ENCODE peak calls at places on chromosomes 6 and 20, in five cellular contexts. H is brain microvascular endothelial cell, N is RWPE1, G is heart right ventricle, K is Peyer's patch. V is an unnamed sample.

GRCh38 chr20:43731927-43732326 is 5.1 kb upstream of the GTSF1L start:
- DNase-seq in N (no peak), G (no peak), K (no peak), H (no peak), V (no peak)

GRCh38 chr20:14919473-14920157 is 582.2 kb upstream of the FLRT3 start:
- DNase-seq in N (peak; percentile 76), K (peak; percentile 46), G (no peak), H (no peak), V (no peak)

GRCh38 chr20:53080969-53081871 is 109.1 kb downstream of the TSHZ2 start:
- DNase-seq in K (no peak), H (no peak), G (no peak), N (peak; percentile 86), V (no peak)

GRCh38 chr20:29750268-29750899 is 1507.1 kb upstream of the DEFB115 start:
- DNase-seq in H (no peak), N (no peak), K (no peak), G (no peak), V (no peak)

GRCh38 chr6:31948753-31949413 is 3.0 kb downstream of the CFB start:
- DNase-seq in K (no peak), N (peak; percentile 22), G (no peak), H (peak; percentile 30), V (no peak)

GRCh38 chr6:37624606-37625574 is 72.8 kb downstream of the MDGA1 start:
- DNase-seq in K (peak; percentile 76), G (peak; percentile 64), H (no peak), N (peak; percentile 72), V (peak; percentile 45)

GRCh38 chr20:23061713-23062561 is 12.5 kb upstream of the THBD start:
- DNase-seq in K (peak; percentile 52), G (peak; percentile 44), N (peak; percentile 52), H (peak; percentile 85), V (no peak)

GRCh38 chr6:40474937-40475336 is 112.2 kb downstream of the LRFN2 start:
- DNase-seq in K (no peak), N (no peak), G (no peak), H (no peak), V (no peak)

GRCh38 chr6:51339108-51339507 is 520.4 kb downstream of the TFAP2B start:
- DNase-seq in G (no peak), K (no peak), N (no peak), H (no peak), V (no peak)

GRCh38 chr6:80333342-80333741 is 226.9 kb downstream of the BCKDHB start:
- DNase-seq in H (no peak), N (no peak), G (no peak), K (no peak), V (no peak)

GRCh38 chr20:2234788-2235187 is 61.0 kb upstream of the TGM3 start:
- DNase-seq in H (no peak), G (no peak), K (no peak), N (no peak), V (no peak)

GRCh38 chr20:52191132-52191435 is 495 bp downstream of the ZFP64 start:
- DNase-seq in K (no peak), H (no peak), G (no peak), N (peak; percentile 68), V (no peak)

GRCh38 chr6:93403390-93403789 is 16.0 kb downstream of the EPHA7 start:
- DNase-seq in G (no peak), H (no peak), K (no peak), N (no peak), V (no peak)

GRCh38 chr6:14288910-14289309 is 171.3 kb downstream of the CD83 start:
- DNase-seq in N (no peak), H (no peak), K (no peak), G (no peak), V (no peak)

GRCh38 chr6:89454300-89454699 is 21.3 kb downstream of the ANKRD6 start:
- DNase-seq in G (no peak), N (no peak), K (no peak), H (no peak), V (no peak)

GRCh38 chr6:158255974-158256601 is 56.2 kb upstream of the TULP4 start:
- DNase-seq in K (no peak), H (no peak), N (no peak), G (no peak), V (no peak)

GRCh38 chr6:13795041-13795748 is 19.2 kb downstream of the MCUR1 start:
- DNase-seq in N (peak; percentile 68), K (peak; percentile 93), H (peak; percentile 89), G (peak; percentile 72), V (peak; percentile 57)

GRCh38 chr6:166375013-166375412 is 7.7 kb downstream of the MPC1 start:
- DNase-seq in H (no peak), K (no peak), N (no peak), G (no peak), V (no peak)

GRCh38 chr6:41571066-41571780 is 25.0 kb downstream of the FOXP4 start:
- DNase-seq in K (no peak), G (no peak), N (no peak), H (no peak), V (no peak)

GRCh38 chr6:159915397-159915796 is 24.6 kb downstream of the MAS1 start:
- DNase-seq in K (no peak), G (no peak), N (peak; percentile 57), H (no peak), V (no peak)

GRCh38 chr6:358432-358831 is 33.1 kb upstream of the IRF4 start:
- DNase-seq in K (no peak), G (no peak), H (no peak), N (no peak), V (no peak)

GRCh38 chr6:56862415-56863175 is 92.3 kb upstream of the BEND6 start:
- DNase-seq in H (no peak), N (no peak), G (no peak), K (no peak), V (no peak)

GRCh38 chr20:641516-641913 is 11.5 kb downstream of the SRXN1 start:
- DNase-seq in G (no peak), N (no peak), H (no peak), K (no peak), V (no peak)

GRCh38 chr6:19413323-19413722 is 423.8 kb upstream of the ID4 start:
- DNase-seq in K (no peak), H (peak; percentile 28), N (peak; percentile 46), G (no peak), V (no peak)

GRCh38 chr20:57136734-57137133 is 129.7 kb downstream of the BMP7 start:
- DNase-seq in N (no peak), H (no peak), G (no peak), K (no peak), V (no peak)

GRCh38 chr20:63896136-63896890 is 1.4 kb downstream of the DNAJC5 start:
- DNase-seq in N (peak; percentile 63), G (peak; percentile 48), K (peak; percentile 83), H (no peak), V (peak; percentile 41)

GRCh38 chr6:44976677-44977405 is 351.3 kb upstream of the RUNX2 start:
- DNase-seq in K (no peak), H (no peak), G (no peak), N (no peak), V (no peak)

GRCh38 chr6:20182069-20182468 is 30.2 kb downstream of the MBOAT1 start:
- DNase-seq in G (no peak), K (no peak), H (no peak), N (no peak), V (no peak)

DNA sequence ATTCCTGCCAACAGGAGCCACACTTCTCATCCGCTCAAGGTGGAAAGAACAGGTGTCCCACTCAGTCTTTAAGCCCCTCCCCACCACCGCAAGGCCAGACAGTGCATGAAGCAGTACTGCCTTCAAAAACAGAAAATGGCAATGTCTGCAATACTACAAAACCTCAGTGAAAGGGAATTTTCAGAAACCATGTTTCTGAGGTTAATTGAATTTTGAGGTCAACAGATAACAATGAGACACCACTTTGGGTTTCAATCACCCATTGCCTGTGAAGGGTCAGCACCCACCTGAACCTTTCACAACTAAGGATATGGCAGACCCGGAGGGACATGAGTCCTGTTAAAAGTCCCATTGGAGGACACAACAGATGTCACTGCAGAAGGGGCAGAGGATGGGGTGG is 13.0 kb downstream of the ZC3H12D start:
- DNase-seq in H (no peak), N (no peak), G (no peak), K (no peak), V (no peak)
- TF ChIP-seq CTCF in H (no peak), N (no peak), G (no peak), K (no peak), V (no peak)

GRCh38 chr20:46715292-46715756 is 5.9 kb downstream of the SLC2A10 start:
- DNase-seq in H (no peak), G (no peak), K (peak; percentile 58), N (peak; percentile 80), V (no peak)
- TF ChIP-seq CTCF in H (peak; percentile 22), G (no peak), K (no peak), N (peak; percentile 67), V (no peak)

GRCh38 chr20:24291066-24291465 is 178.4 kb upstream of the SYNDIG1 start:
- DNase-seq in G (no peak), N (no peak), H (no peak), K (no peak), V (no peak)
- TF ChIP-seq CTCF in G (no peak), N (no peak), H (no peak), K (no peak), V (no peak)

GRCh38 chr6:136792066-136792944 is at the start of gene MAP3K5:
- DNase-seq in K (peak; percentile 96), N (peak; percentile 65), G (peak; percentile 86), H (peak; percentile 51), V (peak; percentile 91)
- TF ChIP-seq CTCF in K (peak; percentile 57), N (peak; percentile 71), G (peak; percentile 49), H (peak; percentile 50), V (no peak)